ENCODE peak calls at places on chromosome 2, in nine cellular contexts. One of them, this sample, is unnamed.

GRCh38 chr2:85536479-85536878 is 2.5 kb upstream of the MAT2A start:
- DNase-seq in NCI-H774: no peak
- DNase-seq in pulmonary artery endothelial cell: no peak
- DNase-seq in AG20443: peak
- DNase-seq in IMR-90: peak
- DNase-seq in germinal center: no peak
- DNase-seq in AG09319: no peak
- DNase-seq in NCI-H1092 treated with DMSO at 0.1 percent for 48 hours: no peak
- DNase-seq in hypothalamus: no peak
- DNase-seq in this sample: no peak

GRCh38 chr2:235032466-235032865 is 80.6 kb downstream of the SH3BP4 start:
- DNase-seq in NCI-H774: no peak
- DNase-seq in pulmonary artery endothelial cell: no peak
- DNase-seq in AG20443: no peak
- DNase-seq in IMR-90: no peak
- DNase-seq in germinal center: no peak
- DNase-seq in AG09319: no peak
- DNase-seq in NCI-H1092 treated with DMSO at 0.1 percent for 48 hours: no peak
- DNase-seq in hypothalamus: no peak
- DNase-seq in this sample: no peak

GRCh38 chr2:2567776-2568175 is 236.7 kb upstream of the MYT1L start:
- DNase-seq in NCI-H774: no peak
- DNase-seq in pulmonary artery endothelial cell: no peak
- DNase-seq in AG20443: no peak
- DNase-seq in IMR-90: no peak
- DNase-seq in germinal center: no peak
- DNase-seq in AG09319: no peak
- DNase-seq in NCI-H1092 treated with DMSO at 0.1 percent for 48 hours: no peak
- DNase-seq in hypothalamus: no peak
- DNase-seq in this sample: no peak

GRCh38 chr2:10414000-10414451 is 34.1 kb downstream of the ODC1 start:
- DNase-seq in NCI-H774: peak
- DNase-seq in pulmonary artery endothelial cell: no peak
- DNase-seq in AG20443: peak
- DNase-seq in IMR-90: peak
- DNase-seq in germinal center: peak
- DNase-seq in AG09319: no peak
- DNase-seq in NCI-H1092 treated with DMSO at 0.1 percent for 48 hours: peak
- DNase-seq in hypothalamus: no peak
- DNase-seq in this sample: no peak

GRCh38 chr2:75503048-75503607 is 57.6 kb downstream of the EVA1A start:
- DNase-seq in NCI-H774: no peak
- DNase-seq in pulmonary artery endothelial cell: peak
- DNase-seq in AG20443: peak
- DNase-seq in IMR-90: peak
- DNase-seq in germinal center: no peak
- DNase-seq in AG09319: no peak
- DNase-seq in NCI-H1092 treated with DMSO at 0.1 percent for 48 hours: no peak
- DNase-seq in hypothalamus: no peak
- DNase-seq in this sample: no peak

GRCh38 chr2:221779614-221780067 is 207.5 kb upstream of the EPHA4 start:
- DNase-seq in NCI-H774: no peak
- DNase-seq in pulmonary artery endothelial cell: peak
- DNase-seq in AG20443: peak
- DNase-seq in IMR-90: peak
- DNase-seq in germinal center: no peak
- DNase-seq in AG09319: no peak
- DNase-seq in NCI-H1092 treated with DMSO at 0.1 percent for 48 hours: no peak
- DNase-seq in hypothalamus: peak
- DNase-seq in this sample: no peak

GRCh38 chr2:26925100-26925791 is 45.2 kb upstream of the MAPRE3 start:
- DNase-seq in NCI-H774: no peak
- DNase-seq in pulmonary artery endothelial cell: no peak
- DNase-seq in AG20443: no peak
- DNase-seq in IMR-90: no peak
- DNase-seq in germinal center: no peak
- DNase-seq in AG09319: no peak
- DNase-seq in NCI-H1092 treated with DMSO at 0.1 percent for 48 hours: no peak
- DNase-seq in hypothalamus: no peak
- DNase-seq in this sample: no peak

GRCh38 chr2:235804676-235805075 is 310.8 kb downstream of the AGAP1 start:
- DNase-seq in NCI-H774: no peak
- DNase-seq in pulmonary artery endothelial cell: no peak
- DNase-seq in AG20443: no peak
- DNase-seq in IMR-90: no peak
- DNase-seq in germinal center: no peak
- DNase-seq in AG09319: no peak
- DNase-seq in NCI-H1092 treated with DMSO at 0.1 percent for 48 hours: no peak
- DNase-seq in hypothalamus: no peak
- DNase-seq in this sample: no peak

GRCh38 chr2:96131152-96131817 is 7.0 kb downstream of the ASTL start:
- DNase-seq in NCI-H774: no peak
- DNase-seq in pulmonary artery endothelial cell: no peak
- DNase-seq in AG20443: no peak
- DNase-seq in IMR-90: no peak
- DNase-seq in germinal center: no peak
- DNase-seq in AG09319: no peak
- DNase-seq in NCI-H1092 treated with DMSO at 0.1 percent for 48 hours: no peak
- DNase-seq in hypothalamus: no peak
- DNase-seq in this sample: no peak

GRCh38 chr2:156329922-156330726 is 2.4 kb downstream of the NR4A2 start:
- DNase-seq in NCI-H774: no peak
- DNase-seq in pulmonary artery endothelial cell: no peak
- DNase-seq in AG20443: no peak
- DNase-seq in IMR-90: no peak
- DNase-seq in germinal center: no peak
- DNase-seq in AG09319: no peak
- DNase-seq in NCI-H1092 treated with DMSO at 0.1 percent for 48 hours: no peak
- DNase-seq in hypothalamus: no peak
- DNase-seq in this sample: no peak

GRCh38 chr2:138548796-138549195 is 47.2 kb downstream of the SPOPL start:
- DNase-seq in NCI-H774: no peak
- DNase-seq in pulmonary artery endothelial cell: no peak
- DNase-seq in AG20443: no peak
- DNase-seq in IMR-90: no peak
- DNase-seq in germinal center: no peak
- DNase-seq in AG09319: no peak
- DNase-seq in NCI-H1092 treated with DMSO at 0.1 percent for 48 hours: no peak
- DNase-seq in hypothalamus: no peak
- DNase-seq in this sample: no peak

GRCh38 chr2:16680294-16680693 is 14.7 kb upstream of the CYRIA start:
- DNase-seq in NCI-H774: no peak
- DNase-seq in pulmonary artery endothelial cell: no peak
- DNase-seq in AG20443: no peak
- DNase-seq in IMR-90: no peak
- DNase-seq in germinal center: no peak
- DNase-seq in AG09319: no peak
- DNase-seq in NCI-H1092 treated with DMSO at 0.1 percent for 48 hours: no peak
- DNase-seq in hypothalamus: no peak
- DNase-seq in this sample: no peak

GRCh38 chr2:230935132-230935435 is 10.0 kb upstream of the GPR55 start:
- DNase-seq in NCI-H774: no peak
- DNase-seq in pulmonary artery endothelial cell: no peak
- DNase-seq in AG20443: no peak
- DNase-seq in IMR-90: no peak
- DNase-seq in germinal center: no peak
- DNase-seq in AG09319: no peak
- DNase-seq in NCI-H1092 treated with DMSO at 0.1 percent for 48 hours: no peak
- DNase-seq in hypothalamus: no peak
- DNase-seq in this sample: no peak

GRCh38 chr2:225920621-225921020 is 521.1 kb downstream of the NYAP2 start:
- DNase-seq in NCI-H774: no peak
- DNase-seq in pulmonary artery endothelial cell: no peak
- DNase-seq in AG20443: no peak
- DNase-seq in IMR-90: no peak
- DNase-seq in germinal center: no peak
- DNase-seq in AG09319: no peak
- DNase-seq in NCI-H1092 treated with DMSO at 0.1 percent for 48 hours: no peak
- DNase-seq in hypothalamus: no peak
- DNase-seq in this sample: no peak

GRCh38 chr2:98026292-98026691 is 30.5 kb upstream of the TMEM131 start:
- DNase-seq in NCI-H774: no peak
- DNase-seq in pulmonary artery endothelial cell: no peak
- DNase-seq in AG20443: no peak
- DNase-seq in IMR-90: no peak
- DNase-seq in germinal center: no peak
- DNase-seq in AG09319: no peak
- DNase-seq in NCI-H1092 treated with DMSO at 0.1 percent for 48 hours: no peak
- DNase-seq in hypothalamus: no peak
- DNase-seq in this sample: no peak

GRCh38 chr2:35989523-35989922 is 366.1 kb upstream of the CRIM1 start:
- DNase-seq in NCI-H774: peak
- DNase-seq in pulmonary artery endothelial cell: no peak
- DNase-seq in AG20443: no peak
- DNase-seq in IMR-90: no peak
- DNase-seq in germinal center: no peak
- DNase-seq in AG09319: no peak
- DNase-seq in NCI-H1092 treated with DMSO at 0.1 percent for 48 hours: no peak
- DNase-seq in hypothalamus: no peak
- DNase-seq in this sample: no peak

GRCh38 chr2:85539361-85540130 is 578 bp downstream of the MAT2A start:
- DNase-seq in NCI-H774: peak
- DNase-seq in pulmonary artery endothelial cell: no peak
- DNase-seq in AG20443: peak
- DNase-seq in IMR-90: peak
- DNase-seq in germinal center: peak
- DNase-seq in AG09319: no peak
- DNase-seq in NCI-H1092 treated with DMSO at 0.1 percent for 48 hours: peak
- DNase-seq in hypothalamus: peak
- DNase-seq in this sample: no peak

GRCh38 chr2:239916205-239917127 is 108.7 kb downstream of the NDUFA10 start:
- DNase-seq in NCI-H774: no peak
- DNase-seq in pulmonary artery endothelial cell: no peak
- DNase-seq in AG20443: no peak
- DNase-seq in IMR-90: no peak
- DNase-seq in germinal center: no peak
- DNase-seq in AG09319: no peak
- DNase-seq in NCI-H1092 treated with DMSO at 0.1 percent for 48 hours: no peak
- DNase-seq in hypothalamus: no peak
- DNase-seq in this sample: no peak

GRCh38 chr2:240401781-240402551 is 33.5 kb upstream of the GPC1 start:
- DNase-seq in NCI-H774: no peak
- DNase-seq in pulmonary artery endothelial cell: no peak
- DNase-seq in AG20443: no peak
- DNase-seq in IMR-90: no peak
- DNase-seq in germinal center: no peak
- DNase-seq in AG09319: no peak
- DNase-seq in NCI-H1092 treated with DMSO at 0.1 percent for 48 hours: no peak
- DNase-seq in hypothalamus: no peak
- DNase-seq in this sample: no peak

GRCh38 chr2:189527812-189528591 is 52.6 kb downstream of the SLC40A1 start:
- DNase-seq in NCI-H774: no peak
- DNase-seq in pulmonary artery endothelial cell: no peak
- DNase-seq in AG20443: no peak
- DNase-seq in IMR-90: no peak
- DNase-seq in germinal center: no peak
- DNase-seq in AG09319: no peak
- DNase-seq in NCI-H1092 treated with DMSO at 0.1 percent for 48 hours: no peak
- DNase-seq in hypothalamus: no peak
- DNase-seq in this sample: no peak

GRCh38 chr2:121387591-121388325 is 102.8 kb upstream of the TFCP2L1 start:
- DNase-seq in NCI-H774: no peak
- DNase-seq in pulmonary artery endothelial cell: no peak
- DNase-seq in AG20443: no peak
- DNase-seq in IMR-90: peak
- DNase-seq in germinal center: no peak
- DNase-seq in AG09319: no peak
- DNase-seq in NCI-H1092 treated with DMSO at 0.1 percent for 48 hours: no peak
- DNase-seq in hypothalamus: no peak
- DNase-seq in this sample: no peak

GRCh38 chr2:147860009-147860408 is 15.2 kb downstream of the ACVR2A start:
- DNase-seq in NCI-H774: no peak
- DNase-seq in pulmonary artery endothelial cell: no peak
- DNase-seq in AG20443: no peak
- DNase-seq in IMR-90: no peak
- DNase-seq in germinal center: no peak
- DNase-seq in AG09319: no peak
- DNase-seq in NCI-H1092 treated with DMSO at 0.1 percent for 48 hours: no peak
- DNase-seq in hypothalamus: no peak
- DNase-seq in this sample: no peak

GRCh38 chr2:238127165-238128060 is 11.1 kb upstream of the KLHL30 start:
- DNase-seq in NCI-H774: no peak
- DNase-seq in pulmonary artery endothelial cell: no peak
- DNase-seq in AG20443: peak
- DNase-seq in IMR-90: peak
- DNase-seq in germinal center: no peak
- DNase-seq in AG09319: peak
- DNase-seq in NCI-H1092 treated with DMSO at 0.1 percent for 48 hours: no peak
- DNase-seq in hypothalamus: no peak
- DNase-seq in this sample: no peak

GRCh38 chr2:79876430-79876829 is 363.6 kb downstream of the CTNNA2 start:
- DNase-seq in NCI-H774: no peak
- DNase-seq in pulmonary artery endothelial cell: no peak
- DNase-seq in AG20443: peak
- DNase-seq in IMR-90: peak
- DNase-seq in germinal center: no peak
- DNase-seq in AG09319: no peak
- DNase-seq in NCI-H1092 treated with DMSO at 0.1 percent for 48 hours: peak
- DNase-seq in hypothalamus: peak
- DNase-seq in this sample: no peak

GRCh38 chr2:94956797-94957391 is 68.6 kb upstream of the MAL start:
- DNase-seq in NCI-H774: peak
- DNase-seq in pulmonary artery endothelial cell: no peak
- DNase-seq in AG20443: peak
- DNase-seq in IMR-90: peak
- DNase-seq in germinal center: peak
- DNase-seq in AG09319: no peak
- DNase-seq in NCI-H1092 treated with DMSO at 0.1 percent for 48 hours: peak
- DNase-seq in hypothalamus: no peak
- DNase-seq in this sample: no peak